ENCODE peak calls at places on chromosomes 1 and 21, in ten cellular contexts. I is GM23248; L is activated CD4-positive, alpha-beta T cell treated with anti-CD3 and anti-CD28 coated beads for 24 hours; G is activated gamma-delta T cell treated with anti-CD3 and anti-CD28 coated beads, Interleukin-2, amount 50 U/mL, for 16 hours; W is GM03348; H is ureter; P is right cardiac atrium; V is hippocampal formation; Y is fibroblast of lung; C is NCI-H1694 treated with DMSO at 0.1 percent for 48 hours. E is an unnamed sample.

GRCh38 chr1:231039161-231040018 is 664 bp downstream of the FAM89A start:
- DNase-seq in I (peak; percentile 75), V (peak; percentile 8), W (peak; percentile 60), P (peak; percentile 73), G (peak; percentile 8), H (no peak), L (peak; percentile 4), C (no peak), Y (peak; percentile 41), E (peak; percentile 29)

GRCh38 chr1:222634180-222635013 is 16.5 kb downstream of the MIA3 start:
- DNase-seq in I (peak; percentile 79), P (peak; percentile 32), L (peak; percentile 76), W (peak; percentile 77), Y (peak; percentile 94), G (peak; percentile 71), V (peak; percentile 14), C (peak; percentile 76), H (peak; percentile 83), E (peak; percentile 59)

GRCh38 chr1:30111431-30111830 is 612.0 kb downstream of the MATN1 start:
- DNase-seq in C (peak; percentile 51), G (no peak), V (peak; percentile 14), Y (peak; percentile 56), H (no peak), L (no peak), I (peak; percentile 69), W (peak; percentile 74), P (peak; percentile 71), E (peak; percentile 2)

GRCh38 chr21:13937236-13937635 is 273.5 kb downstream of the LIPI start:
- DNase-seq in W (no peak), G (no peak), I (no peak), H (no peak), P (peak; percentile 33), Y (no peak), V (no peak), L (no peak), C (no peak), E (no peak)

GRCh38 chr1:212532469-212533235 is 75.9 kb upstream of the ATF3 start:
- DNase-seq in V (no peak), L (no peak), H (no peak), G (no peak), C (no peak), I (no peak), Y (no peak), W (no peak), P (no peak), E (no peak)

GRCh38 chr1:17866451-17867029 is 111.4 kb downstream of the ACTL8 start:
- DNase-seq in G (no peak), V (no peak), W (peak; percentile 91), H (no peak), C (no peak), Y (peak; percentile 92), I (peak; percentile 97), L (no peak), P (no peak), E (no peak)

GRCh38 chr1:7281821-7282220 is 489.3 kb upstream of the VAMP3 start:
- DNase-seq in C (no peak), L (no peak), W (peak; percentile 89), V (no peak), G (no peak), I (peak; percentile 93), P (no peak), Y (peak; percentile 96), H (peak; percentile 8), E (no peak)

GRCh38 chr1:66535853-66536252 is 1.9 kb downstream of the SGIP1 start:
- DNase-seq in Y (no peak), V (no peak), L (no peak), I (no peak), H (no peak), G (no peak), C (no peak), P (no peak), W (no peak), E (no peak)

GRCh38 chr1:157311730-157312269 is 173.6 kb upstream of the ETV3 start:
- DNase-seq in Y (no peak), V (no peak), L (no peak), I (no peak), G (no peak), H (no peak), W (no peak), P (no peak), C (no peak), E (no peak)

GRCh38 chr21:37994211-37994610 is 78.0 kb upstream of the KCNJ6 start:
- DNase-seq in L (no peak), H (no peak), P (no peak), I (no peak), V (no peak), G (no peak), C (no peak), W (no peak), Y (no peak), E (no peak)

GRCh38 chr1:11907275-11908138 is 18.7 kb downstream of the KIAA2013 start:
- DNase-seq in L (peak; percentile 90), I (peak; percentile 96), Y (peak; percentile 97), W (peak; percentile 92), H (peak; percentile 97), G (peak; percentile 88), P (peak; percentile 96), V (peak; percentile 66), C (peak; percentile 93), E (peak; percentile 91)

GRCh38 chr21:14968821-14969220 is 96.0 kb downstream of the NRIP1 start:
- DNase-seq in C (no peak), H (no peak), P (no peak), W (peak; percentile 57), G (no peak), L (no peak), V (no peak), I (peak; percentile 61), Y (no peak), E (no peak)

GRCh38 chr21:37503848-37504467 is 137.4 kb downstream of the DYRK1A start:
- DNase-seq in C (no peak), W (peak; percentile 23), H (no peak), I (peak; percentile 66), V (no peak), L (no peak), Y (peak; percentile 74), P (no peak), G (no peak), E (no peak)

GRCh38 chr1:21614419-21615115 is 54.6 kb downstream of the RAP1GAP start:
- DNase-seq in L (no peak), P (no peak), H (no peak), Y (no peak), C (no peak), W (no peak), I (no peak), V (no peak), G (no peak), E (no peak)

GRCh38 chr1:157558119-157558518 is 5.8 kb upstream of the FCRL5 start:
- DNase-seq in G (no peak), H (no peak), L (no peak), P (no peak), W (no peak), Y (no peak), C (no peak), I (no peak), V (no peak), E (no peak)

GRCh38 chr1:203305809-203306088 is 430 bp downstream of the BTG2 start:
- DNase-seq in L (no peak), W (peak; percentile 35), V (no peak), Y (no peak), H (no peak), C (no peak), G (no peak), P (no peak), I (peak; percentile 45), E (no peak)

GRCh38 chr1:85584264-85584781 is 3.8 kb downstream of the CCN1 start:
- DNase-seq in Y (peak; percentile 93), C (no peak), V (no peak), L (no peak), W (peak; percentile 51), G (no peak), I (peak; percentile 88), P (no peak), H (no peak), E (no peak)

GRCh38 chr1:246425895-246426294 is 81.2 kb downstream of the SMYD3 start:
- DNase-seq in W (no peak), H (no peak), G (no peak), L (no peak), V (no peak), I (no peak), Y (no peak), C (no peak), P (no peak), E (no peak)

GRCh38 chr1:100006688-100007087 is 36.9 kb downstream of the SLC35A3 start:
- DNase-seq in I (no peak), P (no peak), V (no peak), G (no peak), L (no peak), H (no peak), Y (no peak), C (no peak), W (no peak), E (no peak)

GRCh38 chr1:164637461-164638375 is 78.7 kb downstream of the PBX1 start:
- DNase-seq in P (peak; percentile 75), H (no peak), L (no peak), W (peak; percentile 81), I (peak; percentile 87), Y (peak; percentile 55), V (peak; percentile 41), C (no peak), G (no peak), E (no peak)

GRCh38 chr1:10733967-10734366 is 62.5 kb downstream of the CASZ1 start:
- DNase-seq in L (peak; percentile 40), V (no peak), Y (no peak), W (no peak), I (no peak), C (peak; percentile 27), G (peak; percentile 17), H (no peak), P (no peak), E (no peak)

GRCh38 chr1:186633101-186633500 is 47.1 kb downstream of the PTGS2 start:
- DNase-seq in G (no peak), C (no peak), I (no peak), L (no peak), V (no peak), H (no peak), W (no peak), Y (no peak), P (no peak), E (no peak)

GRCh38 chr1:100928128-100928527 is 32.2 kb downstream of the SLC30A7 start:
- DNase-seq in G (no peak), P (no peak), Y (no peak), H (no peak), I (no peak), C (no peak), W (no peak), V (no peak), L (no peak), E (no peak)

GRCh38 chr1:6975991-6976390 is 190.7 kb downstream of the CAMTA1 start:
- DNase-seq in P (no peak), L (no peak), W (no peak), V (no peak), I (no peak), H (no peak), C (no peak), G (no peak), Y (no peak), E (no peak)

GRCh38 chr1:62052946-62053345 is 141.7 kb upstream of the L1TD1 start:
- DNase-seq in Y (no peak), G (no peak), V (no peak), P (no peak), W (no peak), L (no peak), H (no peak), C (no peak), I (no peak), E (no peak)

GRCh38 chr21:37800496-37801061 is 115.7 kb downstream of the KCNJ6 start:
- DNase-seq in G (no peak), Y (peak; percentile 33), P (no peak), L (no peak), I (no peak), W (no peak), V (no peak), H (no peak), C (no peak), E (no peak)

GRCh38 chr1:67955591-67955990 is 94.8 kb downstream of the DIRAS3 start:
- DNase-seq in W (no peak), I (no peak), H (no peak), P (no peak), C (no peak), Y (no peak), L (no peak), V (no peak), G (no peak), E (no peak)

GRCh38 chr1:211469938-211470529 is 21.9 kb downstream of the RD3 start:
- DNase-seq in G (no peak), P (peak; percentile 93), V (peak; percentile 48), H (peak; percentile 78), C (peak; percentile 38), L (peak; percentile 14), I (peak; percentile 76), W (peak; percentile 88), Y (peak; percentile 68), E (peak; percentile 14)

E was measured in activated T-helper 1 cell treated with anti-CD3 and anti-CD28 coated beads, Interleukin-12 subunit alpha, Interleukin-12 subunit beta, Interleukin-2, Interleukin-4 antibody, amounts not matched to agents 30 ng/mL and 10 ng/mL and 1 ng/mL, durations not matched to agents 14 hours and 24 hours and 36 hours.